ENCODE peak calls at places on chromosomes 4 and X, in five cellular contexts. L is B cell; T is activated CD8-positive, alpha-beta memory T cell treated with anti-CD3 and anti-CD28 coated beads, Interleukin-2, amount 10 ng/mL, durations not matched to agents 7 days and 5 days; H is cardiac fibroblast; D is HepG2. U is an unnamed sample.

GRCh38 chr4:100707786-100708185 is 190.0 kb upstream of the EMCN start:
- DNase-seq in T (no peak), H (no peak), D (no peak), L (no peak), U (no peak)

GRCh38 chr4:122911588-122911987 is 10.8 kb downstream of the NUDT6 start:
- DNase-seq in L (no peak), D (no peak), T (no peak), H (no peak), U (no peak)

GRCh38 chr4:186932631-186933150 is 209.0 kb upstream of the FAT1 start:
- DNase-seq in D (peak), H (peak), T (no peak), L (no peak), U (peak)

GRCh38 chr4:137156054-137156453 is 376.2 kb downstream of the PCDH18 start:
- DNase-seq in D (no peak), T (no peak), H (peak), L (no peak), U (peak)

GRCh38 chrX:142428916-142429315 is 223.8 kb upstream of the MAGEC2 start:
- DNase-seq in L (no peak), H (no peak), D (no peak), T (no peak), U (no peak)

GRCh38 chrX:106247162-106247561 is 79.1 kb downstream of the PWWP3B start:
- DNase-seq in L (no peak), H (peak), D (no peak), T (no peak), U (peak)

GRCh38 chr4:158750379-158750778 is 18.4 kb upstream of the FNIP2 start:
- DNase-seq in H (peak), L (no peak), D (no peak), T (no peak), U (peak)

GRCh38 chrX:150506020-150506419 is 62.4 kb upstream of the MTM1 start:
- DNase-seq in T (no peak), D (no peak), H (no peak), L (no peak), U (no peak)

GRCh38 chr4:8296491-8296890 is 26.9 kb downstream of the HTRA3 start:
- DNase-seq in D (no peak), T (no peak), L (no peak), H (no peak), U (no peak)

GRCh38 chr4:141352775-141353544 is 132.3 kb downstream of the ZNF330 start:
- DNase-seq in D (no peak), L (no peak), H (peak), T (no peak), U (peak)

GRCh38 chrX:30653415-30654131 is at the start of gene GK:
- DNase-seq in H (peak), D (no peak), L (no peak), T (peak), U (no peak)

U was measured in fibroblast of mammary gland.